ENCODE peak calls at places on chromosome 13, in four cellular contexts. O, F, C and P are unnamed samples.
A peak's percentile ranks its signal among the peaks of the same experiment; 100 is the strongest.

GRCh38 chr13:34076943-34077703 is 259.2 kb downstream of the RFC3 start:
- DNase-seq in C (peak; percentile 5), F (peak; percentile 58), O (no peak), P (peak; percentile 3)

GRCh38 chr13:36858285-36858684 is 39.3 kb downstream of the RFXAP start:
- DNase-seq in O (no peak), C (peak; percentile 23), F (peak; percentile 62), P (peak; percentile 54)

GRCh38 chr13:98626298-98626940 is 49.5 kb upstream of the STK24 start:
- DNase-seq in C (no peak), F (peak; percentile 45), O (no peak), P (peak; percentile 35)

GRCh38 chr13:93915269-93915809 is 564.1 kb downstream of the DCT start:
- DNase-seq in F (no peak), O (no peak), C (peak; percentile 12), P (no peak)

GRCh38 chr13:114264886-114265611 is 16.4 kb upstream of the UPF3A start:
- DNase-seq in C (peak; percentile 62), O (no peak), F (no peak), P (no peak)

GRCh38 chr13:112905990-112906641 is 62.9 kb upstream of the MCF2L start:
- DNase-seq in C (no peak), F (no peak), O (no peak), P (peak; percentile 39)

GRCh38 chr13:80040219-80040976 is 300.5 kb downstream of the SPRY2 start:
- DNase-seq in F (peak; percentile 39), C (peak; percentile 89), O (no peak), P (peak; percentile 45)

GRCh38 chr13:98004107-98004506 is 50.6 kb downstream of the IPO5 start:
- DNase-seq in C (peak; percentile 28), F (no peak), O (no peak), P (no peak)

GRCh38 chr13:79837741-79838450 is 356.9 kb downstream of the NDFIP2 start:
- DNase-seq in F (no peak), O (no peak), C (no peak), P (no peak)

GRCh38 chr13:38602261-38602660 is 84.6 kb upstream of the FREM2 start:
- DNase-seq in O (no peak), C (no peak), F (no peak), P (no peak)

GRCh38 chr13:37001921-37002250 is 1.3 kb downstream of the EXOSC8 start:
- DNase-seq in O (no peak), C (no peak), F (peak; percentile 23), P (no peak)

GRCh38 chr13:114004416-114005205 is 30.7 kb upstream of the C13orf46 start:
- DNase-seq in O (no peak), C (no peak), F (peak; percentile 65), P (peak; percentile 77)

GRCh38 chr13:52809310-52809769 is 39.1 kb downstream of the PCDH8 start:
- DNase-seq in F (peak; percentile 97), O (peak; percentile 77), C (no peak), P (peak; percentile 47)

GRCh38 chr13:45441633-45442032 is 23.1 kb upstream of the COG3 start:
- DNase-seq in F (peak; percentile 23), O (no peak), C (no peak), P (no peak)

GRCh38 chr13:41456768-41457588 is at the start of gene RGCC:
- DNase-seq in C (no peak), F (peak; percentile 78), O (peak; percentile 87), P (peak; percentile 32)

GRCh38 chr13:57633950-57634828 is 2.6 kb downstream of the PCDH17 start:
- DNase-seq in O (peak; percentile 18), C (no peak), F (no peak), P (no peak)

GRCh38 chr13:38350114-38350617 is 515 bp downstream of the UFM1 start:
- DNase-seq in C (no peak), O (peak; percentile 21), F (peak; percentile 82), P (peak; percentile 70)

GRCh38 chr13:91240341-91240740 is 107.1 kb upstream of the MIR17HG start:
- DNase-seq in C (no peak), F (no peak), O (no peak), P (no peak)

GRCh38 chr13:67148219-67148583 is 81.9 kb downstream of the PCDH9 start:
- DNase-seq in F (no peak), O (no peak), C (no peak), P (no peak)

GRCh38 chr13:80376554-80376953 is 35.6 kb upstream of the SPRY2 start:
- DNase-seq in O (no peak), F (no peak), C (no peak), P (no peak)

GRCh38 chr13:100506154-100506553 is 82.4 kb downstream of the GGACT start:
- DNase-seq in F (no peak), C (no peak), O (no peak), P (no peak)

GRCh38 chr13:44756411-44756810 is 180.3 kb upstream of the TSC22D1 start:
- DNase-seq in C (no peak), F (peak; percentile 51), O (no peak), P (peak; percentile 85)

GRCh38 chr13:110173247-110173818 is 133.6 kb downstream of the COL4A1 start:
- DNase-seq in F (peak; percentile 22), C (no peak), O (no peak), P (no peak)

GRCh38 chr13:91740811-91741210 is 342.4 kb downstream of the GPC5 start:
- DNase-seq in C (no peak), F (no peak), O (no peak), P (no peak)

GRCh38 chr13:44854264-44855060 is 134.8 kb downstream of the NUFIP1 start:
- DNase-seq in F (peak; percentile 68), C (no peak), O (no peak), P (peak; percentile 85)